ENCODE peak calls at places on chromosome 9, in five cellular contexts. One of them, this sample, is unnamed.

GRCh38 chr9:72356019-72356653 is 8.9 kb downstream of the ZFAND5 start:
- DNase-seq in K562: no peak
- DNase-seq in SK-N-SH: peak; percentile 58
- DNase-seq in GM12891: no peak
- DNase-seq in HepG2: no peak
- DNase-seq in this sample: no peak

GRCh38 chr9:107694390-107694789 is 204.8 kb upstream of the KLF4 start:
- DNase-seq in K562: no peak
- DNase-seq in SK-N-SH: no peak
- DNase-seq in GM12891: no peak
- DNase-seq in HepG2: no peak
- DNase-seq in this sample: no peak

GRCh38 chr9:78070530-78070929 is 38.9 kb upstream of the GNAQ start:
- DNase-seq in K562: no peak
- DNase-seq in SK-N-SH: no peak
- DNase-seq in GM12891: no peak
- DNase-seq in HepG2: no peak
- DNase-seq in this sample: no peak

GRCh38 chr9:85516976-85517637 is 224.6 kb downstream of the AGTPBP1 start:
- DNase-seq in K562: no peak
- DNase-seq in SK-N-SH: no peak
- DNase-seq in GM12891: no peak
- DNase-seq in HepG2: no peak
- DNase-seq in this sample: no peak

GRCh38 chr9:130263601-130264413 is 1.8 kb upstream of the HMCN2 start:
- DNase-seq in K562: no peak
- DNase-seq in SK-N-SH: peak; percentile 46
- DNase-seq in GM12891: no peak
- DNase-seq in HepG2: no peak
- DNase-seq in this sample: no peak

GRCh38 chr9:4798281-4798680 is 5.5 kb downstream of the RCL1 start:
- DNase-seq in K562: peak; percentile 90
- DNase-seq in SK-N-SH: no peak
- DNase-seq in GM12891: no peak
- DNase-seq in HepG2: no peak
- DNase-seq in this sample: no peak

GRCh38 chr9:91427873-91428272 is 4.2 kb upstream of the NFIL3 start:
- DNase-seq in K562: no peak
- DNase-seq in SK-N-SH: no peak
- DNase-seq in GM12891: no peak
- DNase-seq in HepG2: peak; percentile 36
- DNase-seq in this sample: no peak

GRCh38 chr9:116137581-116137980 is 16.0 kb upstream of the PAPPA start:
- DNase-seq in K562: no peak
- DNase-seq in SK-N-SH: no peak
- DNase-seq in GM12891: no peak
- DNase-seq in HepG2: no peak
- DNase-seq in this sample: no peak

GRCh38 chr9:125492719-125493118 is 214.3 kb downstream of the MAPKAP1 start:
- DNase-seq in K562: no peak
- DNase-seq in SK-N-SH: no peak
- DNase-seq in GM12891: no peak
- DNase-seq in HepG2: no peak
- DNase-seq in this sample: no peak

GRCh38 chr9:28105001-28105400 is 531.7 kb upstream of the C9orf72 start:
- DNase-seq in K562: no peak
- DNase-seq in SK-N-SH: no peak
- DNase-seq in GM12891: no peak
- DNase-seq in HepG2: no peak
- DNase-seq in this sample: no peak

GRCh38 chr9:121138561-121138960 is 63.1 kb downstream of the RAB14 start:
- DNase-seq in K562: no peak
- DNase-seq in SK-N-SH: no peak
- DNase-seq in GM12891: no peak
- DNase-seq in HepG2: no peak
- DNase-seq in this sample: no peak

GRCh38 chr9:78239506-78239905 is 3.6 kb downstream of the CEP78 start:
- DNase-seq in K562: peak; percentile 3
- DNase-seq in SK-N-SH: no peak
- DNase-seq in GM12891: no peak
- DNase-seq in HepG2: peak; percentile 62
- DNase-seq in this sample: no peak

GRCh38 chr9:125744616-125745387 is 2.4 kb upstream of the PBX3 start:
- DNase-seq in K562: no peak
- DNase-seq in SK-N-SH: no peak
- DNase-seq in GM12891: no peak
- DNase-seq in HepG2: no peak
- DNase-seq in this sample: no peak

GRCh38 chr9:80885894-80886293 is 803.5 kb downstream of the TLE1 start:
- DNase-seq in K562: no peak
- DNase-seq in SK-N-SH: no peak
- DNase-seq in GM12891: no peak
- DNase-seq in HepG2: no peak
- DNase-seq in this sample: no peak

GRCh38 chr9:125161284-125161918 is 18.1 kb upstream of the SCAI start:
- DNase-seq in K562: no peak
- DNase-seq in SK-N-SH: no peak
- DNase-seq in GM12891: no peak
- DNase-seq in HepG2: no peak
- DNase-seq in this sample: no peak

GRCh38 chr9:121360975-121361374 is 9.1 kb downstream of the STOM start:
- DNase-seq in K562: no peak
- DNase-seq in SK-N-SH: no peak
- DNase-seq in GM12891: no peak
- DNase-seq in HepG2: no peak
- DNase-seq in this sample: no peak

GRCh38 chr9:20382460-20383071 is 239.7 kb downstream of the MLLT3 start:
- DNase-seq in K562: no peak
- DNase-seq in SK-N-SH: no peak
- DNase-seq in GM12891: no peak
- DNase-seq in HepG2: peak; percentile 74
- DNase-seq in this sample: no peak
- TF ChIP-seq TAF1 in K562: no peak
- TF ChIP-seq TAF1 in SK-N-SH: no peak
- TF ChIP-seq TAF1 in GM12891: no peak
- TF ChIP-seq TAF1 in HepG2: no peak
- TF ChIP-seq TAF1 in this sample: no peak

DNA sequence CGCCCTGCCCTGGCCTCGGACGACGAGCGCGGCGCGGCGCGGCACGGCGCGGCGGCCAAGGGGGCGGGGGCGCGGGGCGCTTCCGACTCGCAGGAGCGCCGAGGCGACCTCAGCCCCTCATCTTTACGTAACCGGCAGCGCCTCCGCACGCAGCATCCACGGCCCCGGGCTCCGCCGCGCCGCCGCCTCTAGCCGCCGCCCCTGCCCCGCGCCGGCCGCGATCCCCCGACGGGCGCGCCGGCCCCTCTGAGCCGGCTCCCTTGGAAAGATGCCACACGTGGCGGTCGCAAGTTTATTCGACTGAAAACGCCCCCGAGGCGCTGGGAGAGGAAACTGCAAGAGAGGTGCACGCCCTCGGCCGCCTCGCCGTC is 1.0 kb downstream of the KLF9 start:
- DNase-seq in K562: no peak
- DNase-seq in SK-N-SH: peak; percentile 82
- DNase-seq in GM12891: peak; percentile 36
- DNase-seq in HepG2: no peak
- DNase-seq in this sample: no peak
- TF ChIP-seq TAF1 in K562: no peak
- TF ChIP-seq TAF1 in SK-N-SH: no peak
- TF ChIP-seq TAF1 in GM12891: no peak
- TF ChIP-seq TAF1 in HepG2: no peak
- TF ChIP-seq TAF1 in this sample: no peak

GRCh38 chr9:17795708-17796107 is 216.8 kb downstream of the SH3GL2 start:
- DNase-seq in K562: peak; percentile 55
- DNase-seq in SK-N-SH: no peak
- DNase-seq in GM12891: no peak
- DNase-seq in HepG2: no peak
- DNase-seq in this sample: no peak

GRCh38 chr9:17802249-17802857 is 223.5 kb downstream of the SH3GL2 start:
- DNase-seq in K562: no peak
- DNase-seq in SK-N-SH: peak; percentile 10
- DNase-seq in GM12891: no peak
- DNase-seq in HepG2: no peak
- DNase-seq in this sample: no peak

GRCh38 chr9:17800397-17800796 is 221.5 kb downstream of the SH3GL2 start:
- DNase-seq in K562: no peak
- DNase-seq in SK-N-SH: no peak
- DNase-seq in GM12891: no peak
- DNase-seq in HepG2: no peak
- DNase-seq in this sample: no peak

GRCh38 chr9:17793713-17794622 is 215.1 kb downstream of the SH3GL2 start:
- DNase-seq in K562: peak; percentile 40
- DNase-seq in SK-N-SH: no peak
- DNase-seq in GM12891: no peak
- DNase-seq in HepG2: peak; percentile 27
- DNase-seq in this sample: no peak

GRCh38 chr9:17799383-17799782 is 220.5 kb downstream of the SH3GL2 start:
- DNase-seq in K562: no peak
- DNase-seq in SK-N-SH: no peak
- DNase-seq in GM12891: no peak
- DNase-seq in HepG2: no peak
- DNase-seq in this sample: no peak
- TF ChIP-seq TAF1 in K562: no peak
- TF ChIP-seq TAF1 in SK-N-SH: no peak
- TF ChIP-seq TAF1 in GM12891: no peak
- TF ChIP-seq TAF1 in HepG2: no peak
- TF ChIP-seq TAF1 in this sample: no peak

DNA sequence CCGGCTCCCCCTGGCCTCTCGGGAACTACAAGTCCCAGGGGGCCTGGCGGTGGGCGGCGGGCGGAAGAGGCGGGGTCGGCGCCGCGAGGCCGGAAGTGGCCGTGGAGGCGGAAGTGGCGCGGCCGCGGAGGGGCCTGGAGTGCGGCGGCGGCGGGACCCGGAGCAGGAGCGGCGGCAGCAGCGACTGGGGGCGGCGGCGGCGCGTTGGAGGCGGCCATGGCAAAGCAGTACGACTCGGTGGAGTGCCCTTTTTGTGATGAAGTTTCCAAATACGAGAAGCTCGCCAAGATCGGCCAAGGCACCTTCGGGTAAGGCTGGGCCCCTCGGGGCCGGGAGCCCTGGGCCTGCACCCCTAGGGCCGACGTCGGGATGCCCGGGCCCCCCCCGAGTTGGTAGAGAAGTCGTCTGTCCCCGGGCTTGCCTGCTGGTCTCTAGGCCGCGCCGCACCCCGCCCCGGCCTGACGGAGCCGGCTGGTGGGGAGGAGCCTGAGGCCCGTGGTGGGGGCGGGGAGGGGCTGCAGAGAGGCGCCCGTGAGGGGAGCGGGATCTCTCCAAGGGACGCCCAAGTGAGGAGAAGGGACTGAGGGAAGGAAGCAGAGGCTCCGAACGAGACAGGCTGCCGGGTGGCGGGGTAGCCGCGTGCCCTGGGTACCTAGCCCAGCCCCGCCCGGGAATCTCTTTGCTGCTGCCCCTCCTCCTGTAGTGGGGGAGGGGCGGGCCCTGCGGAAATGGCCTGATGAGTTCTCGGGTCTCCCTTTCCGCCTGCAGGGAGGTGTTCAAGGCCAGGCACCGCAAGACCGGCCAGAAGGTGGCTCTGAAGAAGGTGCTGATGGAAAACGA is at the start of gene CDK9:
- DNase-seq in K562: peak; percentile 94
- DNase-seq in SK-N-SH: peak; percentile 98
- DNase-seq in GM12891: peak; percentile 90
- DNase-seq in HepG2: peak; percentile 73
- DNase-seq in this sample: no peak
- TF ChIP-seq TAF1 in K562: peak; percentile 66
- TF ChIP-seq TAF1 in SK-N-SH: peak; percentile 64
- TF ChIP-seq TAF1 in GM12891: peak; percentile 26
- TF ChIP-seq TAF1 in HepG2: peak; percentile 65
- TF ChIP-seq TAF1 in this sample: peak; percentile 57

GRCh38 chr9:33044677-33045282 is 19.7 kb downstream of the DNAJA1 start:
- DNase-seq in K562: no peak
- DNase-seq in SK-N-SH: peak; percentile 64
- DNase-seq in GM12891: no peak
- DNase-seq in HepG2: no peak
- DNase-seq in this sample: no peak
- TF ChIP-seq TAF1 in K562: no peak
- TF ChIP-seq TAF1 in SK-N-SH: no peak
- TF ChIP-seq TAF1 in GM12891: no peak
- TF ChIP-seq TAF1 in HepG2: no peak
- TF ChIP-seq TAF1 in this sample: no peak

GRCh38 chr9:128304151-128304970 is 17.9 kb downstream of the TRUB2 start:
- DNase-seq in K562: no peak
- DNase-seq in SK-N-SH: no peak
- DNase-seq in GM12891: no peak
- DNase-seq in HepG2: no peak
- DNase-seq in this sample: no peak
- TF ChIP-seq TAF1 in K562: no peak
- TF ChIP-seq TAF1 in SK-N-SH: no peak
- TF ChIP-seq TAF1 in GM12891: no peak
- TF ChIP-seq TAF1 in HepG2: no peak
- TF ChIP-seq TAF1 in this sample: no peak

This sample was measured in GM12878.